ENCODE peak calls at places on chromosomes 11 and 22, in six cellular contexts. A is neuronal stem cell, V is H9, G is H1, K is IMR-90, O is mesenchymal stem cell. E is an unnamed sample.

GRCh38 chr22:31253949-31254348 is 38.3 kb downstream of the PIK3IP1 start:
- DNase-seq in A (no peak), V (peak), G (no peak), K (no peak), O (no peak), E (peak)

GRCh38 chr11:46333129-46333947 is 13.9 kb upstream of the DGKZ start:
- DNase-seq in A (no peak), V (peak), G (no peak), K (no peak), O (no peak), E (no peak)

GRCh38 chr11:7414729-7415536 is 70.4 kb upstream of the OLFML1 start:
- DNase-seq in A (no peak), V (no peak), G (no peak), K (no peak), O (no peak), E (no peak)

GRCh38 chr22:35135165-35135564 is 69.2 kb downstream of the ISX start:
- DNase-seq in A (no peak), V (no peak), G (peak), K (no peak), O (no peak), E (no peak)

GRCh38 chr11:7115775-7116174 is 27.0 kb downstream of the RBMXL2 start:
- DNase-seq in A (no peak), V (no peak), G (no peak), K (peak), O (no peak), E (no peak)

GRCh38 chr11:116234989-116235567 is 537.7 kb downstream of the BUD13 start:
- DNase-seq in A (no peak), V (peak), G (no peak), K (no peak), O (no peak), E (peak)

GRCh38 chr22:30541979-30542810 is 4.3 kb downstream of the SEC14L6 start:
- DNase-seq in A (peak), V (peak), G (peak), K (no peak), O (peak), E (peak)

GRCh38 chr22:48284671-48285070 is 1522.2 kb downstream of the TBC1D22A start:
- DNase-seq in A (no peak), V (no peak), G (no peak), K (no peak), O (no peak), E (peak)

GRCh38 chr11:69234740-69235710 is 58.9 kb upstream of the MYEOV start:
- DNase-seq in A (no peak), V (peak), G (no peak), K (no peak), O (no peak), E (peak)

GRCh38 chr11:20197881-20198280 is 37.6 kb upstream of the DBX1 start:
- DNase-seq in A (no peak), V (no peak), G (no peak), K (no peak), O (no peak), E (no peak)

GRCh38 chr11:123719452-123719851 is 22.0 kb downstream of the ZNF202 start:
- DNase-seq in A (no peak), V (no peak), G (no peak), K (peak), O (peak), E (no peak)

GRCh38 chr11:86577663-86578636 is 94.5 kb downstream of the ME3 start:
- DNase-seq in A (no peak), V (no peak), G (no peak), K (peak), O (peak), E (no peak)

GRCh38 chr11:66719111-66719872 is 9.7 kb downstream of the SPTBN2 start:
- DNase-seq in A (no peak), V (no peak), G (no peak), K (no peak), O (no peak), E (no peak)

GRCh38 chr11:117423046-117423575 is 95.5 kb downstream of the CEP164 start:
- DNase-seq in A (no peak), V (no peak), G (no peak), K (no peak), O (no peak), E (no peak)

GRCh38 chr22:19483481-19484244 is 3.9 kb downstream of the CDC45 start:
- DNase-seq in A (no peak), V (no peak), G (no peak), K (peak), O (peak), E (no peak)

GRCh38 chr11:129375731-129376657 is at the start of gene BARX2:
- DNase-seq in A (peak), V (peak), G (peak), K (peak), O (peak), E (peak)

DNA sequence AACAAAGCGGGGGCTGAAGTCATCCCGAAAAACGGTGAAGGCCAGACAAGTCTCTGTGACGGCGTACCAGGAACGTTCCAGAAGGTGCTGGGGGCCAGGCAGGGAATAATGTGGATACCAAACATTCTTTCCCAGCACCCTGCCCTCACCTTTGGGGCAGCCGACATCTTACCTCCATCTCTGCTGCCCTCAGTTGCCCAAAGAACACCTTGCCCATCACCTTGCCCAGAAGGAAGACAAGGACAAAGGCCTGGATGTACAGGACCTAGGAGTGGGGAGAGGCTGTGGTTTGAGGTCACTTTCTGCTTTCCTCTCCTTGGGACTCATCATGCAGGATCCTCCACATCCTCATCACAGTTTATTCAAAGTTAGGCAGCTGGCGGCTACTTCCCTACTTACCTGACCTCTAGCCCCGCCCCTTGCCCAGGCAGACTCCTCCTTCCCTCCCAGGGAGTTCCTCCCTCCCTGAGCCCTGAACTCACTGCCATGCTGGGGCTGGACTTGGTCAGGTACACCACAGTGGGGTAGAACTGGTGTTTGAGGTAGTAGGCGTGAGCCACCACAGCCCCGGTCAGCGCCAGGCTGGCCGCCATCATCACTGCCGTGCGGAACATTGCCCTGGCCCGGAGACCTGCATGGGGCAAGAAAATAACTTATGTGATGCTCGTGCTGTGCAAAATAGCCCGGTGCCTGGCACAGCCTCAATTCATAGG is 1.2 kb downstream of the SYVN1 start:
- DNase-seq in A (no peak), V (peak), G (peak), K (no peak), O (peak), E (peak)
- H3K4ac ChIP-seq in A (no peak), V (no peak), G (no peak), K (peak), O (no peak), E (no peak)

DNA sequence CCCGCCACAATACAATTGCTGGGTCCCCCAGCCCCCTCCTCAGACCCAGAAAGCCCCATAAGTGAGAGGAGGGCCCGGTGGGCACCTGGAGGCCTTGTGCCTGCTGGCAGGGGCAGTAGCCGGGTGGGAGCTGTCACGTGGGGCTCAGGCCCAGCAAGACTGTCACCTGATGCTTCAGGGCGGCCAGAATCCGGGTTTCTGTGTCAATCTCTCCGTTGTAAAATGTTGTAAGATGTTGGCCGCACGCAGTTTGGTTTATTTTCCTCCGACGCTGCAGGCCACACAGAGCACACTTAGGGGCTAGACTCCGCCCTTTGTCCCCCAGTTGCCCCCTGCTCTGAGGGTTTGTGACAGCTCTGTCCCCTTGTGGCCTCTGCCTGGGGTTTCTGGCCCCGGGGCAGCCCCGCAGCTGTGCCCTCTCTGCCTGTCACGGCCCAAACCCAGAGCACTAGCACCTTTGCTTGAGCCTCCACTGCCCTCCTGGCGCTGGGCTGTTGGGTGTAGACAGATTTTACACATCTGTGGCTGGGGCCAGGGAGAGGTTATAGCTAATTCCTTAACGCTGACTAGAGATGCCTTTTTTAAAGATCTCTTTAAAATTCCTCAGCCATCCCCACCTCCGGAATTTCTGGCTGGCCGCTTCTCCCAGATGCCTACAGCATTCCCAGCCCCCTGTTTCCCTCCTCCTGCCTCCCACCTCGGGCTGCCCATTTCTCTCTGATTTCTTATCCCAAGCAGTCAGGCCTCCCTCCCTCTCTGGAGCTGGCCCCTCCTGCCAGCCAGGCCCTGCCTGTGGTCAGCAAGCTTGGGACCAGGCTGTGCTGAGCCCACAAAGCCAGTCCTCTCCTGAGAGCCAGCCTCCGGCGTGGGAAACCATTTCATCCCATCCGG is 3.2 kb upstream of the PRR5 start:
- DNase-seq in A (peak), V (peak), G (peak), K (peak), O (peak), E (peak)
- H2AK5ac ChIP-seq in A (peak), V (no peak), G (no peak), K (peak), O (peak), E (no peak)

DNA sequence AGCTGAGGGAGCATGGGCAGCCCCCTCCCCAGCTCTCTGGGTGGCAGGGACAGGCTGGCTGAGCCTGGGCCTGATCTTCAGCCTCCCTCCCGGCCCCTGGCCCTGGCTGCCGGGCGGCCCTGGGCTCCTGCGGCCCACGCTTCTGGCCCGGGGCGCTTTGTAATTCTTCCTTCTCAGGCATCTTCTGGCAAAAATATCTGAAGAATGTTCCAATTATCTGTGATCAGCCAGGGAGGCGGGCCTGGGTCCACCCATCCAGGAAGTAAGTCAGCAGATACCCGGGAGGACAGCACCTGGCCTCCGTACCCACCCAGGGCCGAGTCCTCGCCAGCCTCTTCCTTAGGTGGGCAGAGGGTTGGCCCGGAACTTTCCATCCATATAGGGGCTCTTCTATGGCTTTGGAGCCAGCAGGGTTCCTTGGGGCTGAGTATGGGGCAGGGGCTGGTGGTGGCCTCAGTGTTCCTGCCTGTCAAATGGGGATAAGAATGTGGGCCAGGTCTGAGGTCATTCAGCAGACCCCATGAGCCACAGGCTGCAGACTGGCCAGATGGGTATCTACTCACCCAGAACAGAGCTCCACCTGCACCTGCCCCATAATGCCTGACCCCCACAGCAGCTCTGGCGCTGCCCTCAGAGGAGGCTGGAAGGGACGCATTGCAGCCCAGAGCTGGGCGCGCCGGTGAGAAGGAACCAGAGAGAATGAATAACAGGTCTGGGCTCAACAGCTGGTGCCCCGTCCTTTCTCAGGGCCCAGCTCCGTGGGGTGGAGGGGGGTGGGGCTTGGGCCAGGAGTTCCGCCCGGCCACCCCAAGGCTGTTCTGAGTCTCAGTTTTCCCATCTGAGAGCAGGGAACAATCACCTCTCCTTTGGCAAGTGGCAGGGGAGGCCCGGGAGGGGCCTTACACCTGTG is 16.2 kb downstream of the WNT7B start:
- DNase-seq in A (no peak), V (no peak), G (no peak), K (no peak), O (no peak), E (peak)
- H3K4ac ChIP-seq in A (peak), V (no peak), G (no peak), K (no peak), O (no peak), E (no peak)

GRCh38 chr11:128284634-128285033 is 302.7 kb downstream of the ETS1 start:
- DNase-seq in A (no peak), V (no peak), G (no peak), K (no peak), O (no peak), E (no peak)
- H2AK5ac ChIP-seq in A (no peak), V (no peak), G (no peak), K (no peak), O (no peak), E (no peak)

E was measured in mesendoderm.